ENCODE peak calls at places on chromosomes 1 and 21, in seven cellular contexts. W is iris pigment epithelial cell; O is CD4-positive, alpha-beta memory T cell; A is head of caudate nucleus; N is uterus; X is neural crest cell; E is epithelial cell of prostate. R is an unnamed sample.

GRCh38 chr1:241503444-241503843 is 16.1 kb downstream of the FH start:
- DNase-seq in E (no peak), W (no peak), X (no peak), N (no peak), O (no peak), A (peak), R (no peak)

GRCh38 chr1:77308889-77309621 is 27.2 kb downstream of the AK5 start:
- DNase-seq in N (no peak), X (no peak), E (no peak), O (peak), W (no peak), A (no peak), R (peak)

GRCh38 chr1:24384251-24385090 is 29.1 kb downstream of the STPG1 start:
- DNase-seq in N (no peak), W (peak), O (no peak), X (no peak), E (peak), A (no peak), R (no peak)

GRCh38 chr1:1213153-1213918 is 617 bp downstream of the TNFRSF4 start:
- DNase-seq in E (no peak), X (no peak), W (no peak), A (no peak), N (no peak), O (peak), R (no peak)

GRCh38 chr1:115021145-115021544 is 8.5 kb upstream of the TSHB start:
- DNase-seq in O (no peak), E (no peak), N (no peak), A (no peak), W (no peak), X (no peak), R (no peak)

GRCh38 chr21:35908311-35909078 is 151.8 kb downstream of the SETD4 start:
- DNase-seq in W (no peak), N (no peak), A (no peak), O (no peak), X (no peak), E (no peak), R (no peak)

GRCh38 chr1:36971832-36972231 is 62.5 kb downstream of the GRIK3 start:
- DNase-seq in N (no peak), W (no peak), E (no peak), X (no peak), A (no peak), O (no peak), R (no peak)

GRCh38 chr1:226318471-226318870 is 9.5 kb upstream of the LIN9 start:
- DNase-seq in E (no peak), A (no peak), X (no peak), N (no peak), O (no peak), W (no peak), R (no peak)

GRCh38 chr1:245837741-245838140 is 669.3 kb downstream of the SMYD3 start:
- DNase-seq in O (no peak), E (no peak), W (peak), X (no peak), N (no peak), A (no peak), R (no peak)

GRCh38 chr1:193558491-193559028 is 372.1 kb upstream of the B3GALT2 start:
- DNase-seq in E (peak), N (peak), X (no peak), A (no peak), O (no peak), W (peak), R (peak)

R was measured in Kasumi-1.